ENCODE peak calls at places on chromosome 6, in seven cellular contexts. J, K, X, O, C, U and R are unnamed samples.
A peak's percentile ranks its signal among the peaks of the same experiment; 100 is the strongest.

GRCh38 chr6:111788779-111789276 is 84.4 kb downstream of the FYN start:
- DNase-seq in J (no peak), K (no peak), X (no peak), O (no peak), C (no peak), U (no peak), R (no peak)

GRCh38 chr6:128519931-128520435 is 416 bp downstream of the PTPRK start:
- DNase-seq in J (peak; percentile 49), K (peak; percentile 44), X (no peak), O (peak; percentile 85), C (peak; percentile 70), U (no peak), R (peak; percentile 39)

GRCh38 chr6:70563540-70563939 is 3.2 kb upstream of the SDHAF4 start:
- DNase-seq in J (no peak), K (no peak), X (no peak), O (no peak), C (no peak), U (peak; percentile 22), R (no peak)

GRCh38 chr6:69337301-69337700 is 459.5 kb downstream of the LMBRD1 start:
- DNase-seq in J (no peak), K (no peak), X (no peak), O (no peak), C (no peak), U (no peak), R (no peak)

GRCh38 chr6:112233864-112234263 is 20.5 kb downstream of the LAMA4 start:
- DNase-seq in J (peak; percentile 21), K (no peak), X (no peak), O (no peak), C (no peak), U (no peak), R (no peak)

GRCh38 chr6:73308712-73309533 is 45.2 kb downstream of the DPPA5 start:
- DNase-seq in J (no peak), K (no peak), X (no peak), O (no peak), C (no peak), U (no peak), R (no peak)

GRCh38 chr6:223763-224162 is 68.5 kb upstream of the DUSP22 start:
- DNase-seq in J (no peak), K (no peak), X (no peak), O (no peak), C (no peak), U (no peak), R (peak; percentile 63)

GRCh38 chr6:99608059-99608885 is 1.6 kb downstream of the PRDM13 start:
- DNase-seq in J (no peak), K (no peak), X (no peak), O (no peak), C (no peak), U (no peak), R (no peak)

GRCh38 chr6:76942203-76942971 is 520.9 kb downstream of the HTR1B start:
- DNase-seq in J (no peak), K (no peak), X (no peak), O (no peak), C (no peak), U (no peak), R (no peak)

GRCh38 chr6:1131285-1132079 is 180.4 kb upstream of the FOXQ1 start:
- DNase-seq in J (no peak), K (no peak), X (no peak), O (no peak), C (no peak), U (no peak), R (peak; percentile 58)